ENCODE peak calls at places on chromosomes 4 and X, in ten cellular contexts. N, K, B, M, P, E, J, G, T and Q are unnamed samples.

GRCh38 chrX:74421181-74422028 is at the start of gene SLC16A2:
- DNase-seq in T (no peak), M (peak; percentile 10), N (peak; percentile 84), G (no peak), P (peak; percentile 17), J (peak; percentile 62), B (peak; percentile 83), K (peak; percentile 78), E (peak; percentile 76), Q (no peak)

GRCh38 chr4:127997534-127998388 is 32.6 kb downstream of the ABHD18 start:
- DNase-seq in K (no peak), N (peak; percentile 42), E (no peak), M (no peak), J (peak; percentile 71), G (no peak), T (no peak), P (peak; percentile 13), B (no peak), Q (peak; percentile 35)

GRCh38 chr4:91826186-91826585 is 477.6 kb upstream of the GRID2 start:
- DNase-seq in K (no peak), T (no peak), G (no peak), E (no peak), N (no peak), B (no peak), M (no peak), J (peak; percentile 94), P (no peak), Q (no peak)

GRCh38 chr4:163251204-163251603 is 81.2 kb downstream of the NPY1R start:
- DNase-seq in G (no peak), K (no peak), J (peak; percentile 2), B (no peak), E (no peak), M (no peak), P (no peak), T (no peak), N (peak; percentile 8), Q (no peak)

GRCh38 chr4:164748375-164748774 is 5.6 kb upstream of the SMIM31 start:
- DNase-seq in E (no peak), P (no peak), B (no peak), M (no peak), K (peak; percentile 63), T (no peak), N (peak; percentile 3), J (no peak), G (no peak), Q (no peak)

GRCh38 chr4:171279131-171279530 is 534.1 kb upstream of the GALNTL6 start:
- DNase-seq in E (no peak), K (no peak), G (no peak), M (no peak), J (no peak), P (no peak), N (no peak), B (no peak), T (no peak), Q (no peak)

GRCh38 chr4:20195071-20195885 is 56.4 kb upstream of the SLIT2 start:
- DNase-seq in M (no peak), G (no peak), K (no peak), J (peak; percentile 51), P (no peak), N (peak; percentile 83), E (no peak), B (no peak), T (no peak), Q (no peak)

GRCh38 chr4:125750827-125751466 is 436.2 kb downstream of the FAT4 start:
- DNase-seq in B (no peak), M (no peak), N (peak; percentile 66), T (no peak), G (no peak), P (no peak), E (no peak), J (no peak), K (peak; percentile 68), Q (no peak)

GRCh38 chr4:77190053-77190452 is 33.0 kb downstream of the CCNG2 start:
- DNase-seq in N (peak; percentile 55), T (no peak), K (no peak), E (no peak), M (no peak), G (no peak), P (no peak), B (no peak), J (peak; percentile 72), Q (no peak)

GRCh38 chr4:13215560-13215959 is 268.6 kb downstream of the RAB28 start:
- DNase-seq in M (no peak), N (no peak), E (no peak), K (no peak), T (no peak), B (no peak), G (no peak), P (no peak), J (no peak), Q (no peak)